ENCODE peak calls at places on chromosomes 1 and 21, in six cellular contexts. V is AG10803, Q is tibial artery, O is GM23248, J is hepatic stellate cell, W is NCI-H82. N is an unnamed sample.

GRCh38 chr1:191151321-191151807 is 673.7 kb upstream of the BRINP3 start:
- DNase-seq in V (no peak), Q (no peak), O (no peak), J (no peak), W (no peak), N (no peak)

GRCh38 chr1:169550294-169550693 is 36.0 kb downstream of the F5 start:
- DNase-seq in V (peak), Q (no peak), O (peak), J (peak), W (peak), N (peak)

GRCh38 chr1:2229032-2229920 is 1.2 kb downstream of the SKI start:
- DNase-seq in V (peak), Q (peak), O (peak), J (peak), W (peak), N (peak)

GRCh38 chr1:206846475-206846874 is 18.9 kb upstream of the IL20 start:
- DNase-seq in V (no peak), Q (no peak), O (no peak), J (no peak), W (no peak), N (no peak)

GRCh38 chr1:189904509-189904908 is 573.2 kb downstream of the BRINP3 start:
- DNase-seq in V (no peak), Q (no peak), O (no peak), J (no peak), W (no peak), N (no peak)

GRCh38 chr1:220879090-220879508 is at the start of gene HLX:
- DNase-seq in V (peak), Q (peak), O (peak), J (peak), W (peak), N (peak)

GRCh38 chr1:230907472-230908205 is 39.3 kb upstream of the C1orf198 start:
- DNase-seq in V (peak), Q (no peak), O (no peak), J (no peak), W (no peak), N (no peak)

GRCh38 chr1:30405631-30406212 is 317.7 kb downstream of the MATN1 start:
- DNase-seq in V (no peak), Q (peak), O (no peak), J (no peak), W (no peak), N (no peak)

GRCh38 chr21:45906196-45906805 is 75.3 kb upstream of the COL6A1 start:
- DNase-seq in V (no peak), Q (no peak), O (no peak), J (no peak), W (no peak), N (no peak)

GRCh38 chr1:110962892-110963665 is 643 bp downstream of the LRIF1 start:
- DNase-seq in V (peak), Q (peak), O (peak), J (peak), W (peak), N (peak)

GRCh38 chr1:230848235-230848634 is 20.1 kb downstream of the C1orf198 start:
- DNase-seq in V (no peak), Q (no peak), O (no peak), J (no peak), W (no peak), N (no peak)

GRCh38 chr1:198605880-198606458 is 32.9 kb upstream of the PTPRC start:
- DNase-seq in V (peak), Q (no peak), O (peak), J (no peak), W (no peak), N (no peak)

GRCh38 chr21:35319684-35320083 is 270.6 kb upstream of the RUNX1 start:
- DNase-seq in V (no peak), Q (no peak), O (peak), J (no peak), W (no peak), N (no peak)

GRCh38 chr1:116920211-116920610 is 10.5 kb downstream of the PTGFRN start:
- DNase-seq in V (no peak), Q (no peak), O (peak), J (no peak), W (no peak), N (no peak)

GRCh38 chr21:44345495-44345894 is 6.3 kb upstream of the CFAP410 start:
- DNase-seq in V (no peak), Q (no peak), O (no peak), J (no peak), W (no peak), N (no peak)

GRCh38 chr21:36547464-36547863 is 67.5 kb upstream of the CLDN14 start:
- DNase-seq in V (no peak), Q (peak), O (no peak), J (no peak), W (no peak), N (no peak)

GRCh38 chr1:234980657-234981396 is 147.8 kb downstream of the TOMM20 start:
- DNase-seq in V (peak), Q (peak), O (peak), J (peak), W (no peak), N (peak)

GRCh38 chr1:151435174-151435573 is 24.1 kb downstream of the POGZ start:
- DNase-seq in V (peak), Q (no peak), O (peak), J (no peak), W (no peak), N (no peak)

GRCh38 chr1:157515141-157515540 is 37.2 kb downstream of the FCRL5 start:
- DNase-seq in V (no peak), Q (no peak), O (no peak), J (no peak), W (no peak), N (no peak)

GRCh38 chr1:72567511-72567910 is 285.2 kb upstream of the NEGR1 start:
- DNase-seq in V (peak), Q (no peak), O (peak), J (no peak), W (no peak), N (no peak)

GRCh38 chr1:32818804-32819541 is 1.5 kb downstream of the S100PBP start:
- DNase-seq in V (no peak), Q (no peak), O (no peak), J (no peak), W (peak), N (no peak)

GRCh38 chr1:184225501-184226487 is 161.0 kb upstream of the C1orf21 start:
- DNase-seq in V (no peak), Q (no peak), O (no peak), J (no peak), W (no peak), N (no peak)

GRCh38 chr1:226736908-226737818 is 1.9 kb downstream of the ITPKB start:
- DNase-seq in V (peak), Q (peak), O (peak), J (peak), W (peak), N (peak)

GRCh38 chr1:244672961-244673695 is 20.2 kb downstream of the DESI2 start:
- DNase-seq in V (peak), Q (no peak), O (peak), J (peak), W (no peak), N (peak)

GRCh38 chr1:164733070-164733469 is 174.1 kb downstream of the PBX1 start:
- DNase-seq in V (peak), Q (no peak), O (peak), J (no peak), W (no peak), N (no peak)

GRCh38 chr1:240658312-240658975 is 46.5 kb upstream of the GREM2 start:
- DNase-seq in V (peak), Q (no peak), O (peak), J (peak), W (no peak), N (peak)

GRCh38 chr1:204480515-204480914 is 14.1 kb downstream of the PIK3C2B start:
- DNase-seq in V (no peak), Q (no peak), O (no peak), J (no peak), W (no peak), N (no peak)

GRCh38 chr1:154745286-154745731 is 124.8 kb downstream of the KCNN3 start:
- DNase-seq in V (peak), Q (no peak), O (no peak), J (no peak), W (no peak), N (no peak)

GRCh38 chr1:215459136-215459535 is 108.0 kb upstream of the KCTD3 start:
- DNase-seq in V (peak), Q (no peak), O (peak), J (no peak), W (no peak), N (no peak)

GRCh38 chr1:214476229-214476957 is 75.0 kb downstream of the PTPN14 start:
- DNase-seq in V (no peak), Q (no peak), O (peak), J (no peak), W (no peak), N (no peak)

GRCh38 chr1:39892611-39893595 is 8.8 kb downstream of the MYCL start:
- DNase-seq in V (peak), Q (no peak), O (peak), J (peak), W (peak), N (peak)

GRCh38 chr21:17903029-17903806 is 84.1 kb upstream of the C21orf91 start:
- DNase-seq in V (peak), Q (no peak), O (peak), J (no peak), W (peak), N (peak)

GRCh38 chr1:6123083-6123482 is 57.0 kb downstream of the CHD5 start:
- DNase-seq in V (no peak), Q (no peak), O (no peak), J (no peak), W (no peak), N (no peak)

GRCh38 chr1:205584732-205585131 is 47.1 kb downstream of the ELK4 start:
- DNase-seq in V (no peak), Q (peak), O (no peak), J (no peak), W (no peak), N (no peak)

GRCh38 chr1:28565726-28566125 is 12.8 kb downstream of the TRNAU1AP start:
- DNase-seq in V (no peak), Q (no peak), O (no peak), J (no peak), W (no peak), N (no peak)

GRCh38 chr1:183604811-183605210 is 14.6 kb upstream of the NCF2 start:
- DNase-seq in V (no peak), Q (no peak), O (no peak), J (no peak), W (no peak), N (no peak)

GRCh38 chr1:117698398-117699160 is 92.7 kb downstream of the TENT5C start:
- DNase-seq in V (no peak), Q (no peak), O (peak), J (no peak), W (no peak), N (peak)

N was measured in GM03348.